ENCODE peak calls at places on chromosomes 4 and X, in five cellular contexts. L, E, H, X and J are unnamed samples.

GRCh38 chr4:109676886-109677285 is 26.4 kb downstream of the CASP6 start:
- DNase-seq in L (peak), E (no peak), H (no peak), X (no peak), J (no peak)

GRCh38 chrX:31508338-31508737 is 436.5 kb upstream of the FTHL17 start:
- DNase-seq in L (peak), E (no peak), H (peak), X (no peak), J (no peak)

GRCh38 chrX:116961872-116962582 is 499.3 kb upstream of the CT83 start:
- DNase-seq in L (no peak), E (no peak), H (no peak), X (no peak), J (peak)

GRCh38 chr4:112735474-112735951 is 98.6 kb downstream of the LARP7 start:
- DNase-seq in L (no peak), E (no peak), H (no peak), X (no peak), J (no peak)

GRCh38 chr4:27318740-27319139 is 458.1 kb downstream of the STIM2 start:
- DNase-seq in L (no peak), E (no peak), H (peak), X (no peak), J (peak)

GRCh38 chrX:35016051-35016450 is 73.5 kb downstream of the FAM47B start:
- DNase-seq in L (peak), E (peak), H (peak), X (no peak), J (no peak)

GRCh38 chr4:142347241-142347640 is 498.9 kb downstream of the INPP4B start:
- DNase-seq in L (peak), E (no peak), H (peak), X (no peak), J (no peak)

GRCh38 chr4:73648478-73648877 is 28.2 kb upstream of the RASSF6 start:
- DNase-seq in L (no peak), E (no peak), H (no peak), X (peak), J (no peak)

GRCh38 chr4:159446266-159446976 is 343.5 kb downstream of the RAPGEF2 start:
- DNase-seq in L (peak), E (no peak), H (peak), X (peak), J (peak)

GRCh38 chrX:44536198-44536597 is 6.5 kb downstream of the FUNDC1 start:
- DNase-seq in L (no peak), E (no peak), H (no peak), X (no peak), J (no peak)

GRCh38 chr4:177235026-177235425 is 74.6 kb upstream of the NEIL3 start:
- DNase-seq in L (peak), E (no peak), H (peak), X (no peak), J (no peak)

GRCh38 chrX:149825424-149825823 is 43.7 kb downstream of the MAGEA9 start:
- DNase-seq in L (peak), E (no peak), H (no peak), X (no peak), J (no peak)

GRCh38 chrX:47217121-47217851 is 1.2 kb upstream of the CDK16 start:
- DNase-seq in L (peak), E (no peak), H (peak), X (no peak), J (no peak)

GRCh38 chr4:48110452-48110978 is 23.5 kb downstream of the TXK start:
- DNase-seq in L (no peak), E (no peak), H (no peak), X (no peak), J (no peak)

GRCh38 chr4:17630228-17630627 is 15.8 kb downstream of the MED28 start:
- DNase-seq in L (no peak), E (no peak), H (no peak), X (no peak), J (no peak)

GRCh38 chrX:20585782-20586181 is 319.1 kb upstream of the RPS6KA3 start:
- DNase-seq in L (no peak), E (no peak), H (no peak), X (no peak), J (no peak)

GRCh38 chrX:8433296-8434094 is 31.1 kb upstream of the VCX3B start:
- DNase-seq in L (no peak), E (no peak), H (no peak), X (no peak), J (no peak)

GRCh38 chr4:60805500-60806313 is 394.4 kb upstream of the ADGRL3 start:
- DNase-seq in L (no peak), E (no peak), H (peak), X (no peak), J (peak)